ENCODE peak calls at places on chromosomes 3 and 15, in nine cellular contexts. One of them, this sample, is unnamed.

GRCh38 chr15:101167791-101168462 is 83.9 kb downstream of the CHSY1 start:
- DNase-seq in choroid plexus epithelial cell: peak
- DNase-seq in T-helper 17 cell: no peak
- DNase-seq in naive thymus-derived CD4-positive, alpha-beta T cell: peak
- DNase-seq in uterus: peak
- DNase-seq in stimulated activated CD4-positive, alpha-beta T cell treated with anti-CD3 and anti-CD28 coated beads, Interleukin-12 subunit alpha, Interleukin-12 subunit beta, amount 100 ng/mL, for 24 hours: peak
- DNase-seq in GM12864: no peak
- DNase-seq in neural crest cell: no peak
- DNase-seq in HuH-7: no peak
- DNase-seq in this sample: no peak

GRCh38 chr15:68479406-68479805 is 47.4 kb upstream of the ITGA11 start:
- DNase-seq in stimulated activated CD4-positive, alpha-beta T cell treated with anti-CD3 and anti-CD28 coated beads, Interleukin-12 subunit alpha, Interleukin-12 subunit beta, amount 100 ng/mL, for 24 hours: no peak
- DNase-seq in HuH-7: no peak
- DNase-seq in naive thymus-derived CD4-positive, alpha-beta T cell: no peak
- DNase-seq in T-helper 17 cell: no peak
- DNase-seq in neural crest cell: no peak
- DNase-seq in GM12864: no peak
- DNase-seq in uterus: peak
- DNase-seq in choroid plexus epithelial cell: peak
- DNase-seq in this sample: no peak

GRCh38 chr3:178669046-178669445 is 132.8 kb downstream of the KCNMB2 start:
- DNase-seq in uterus: no peak
- DNase-seq in GM12864: no peak
- DNase-seq in neural crest cell: no peak
- DNase-seq in choroid plexus epithelial cell: peak
- DNase-seq in naive thymus-derived CD4-positive, alpha-beta T cell: no peak
- DNase-seq in T-helper 17 cell: no peak
- DNase-seq in stimulated activated CD4-positive, alpha-beta T cell treated with anti-CD3 and anti-CD28 coated beads, Interleukin-12 subunit alpha, Interleukin-12 subunit beta, amount 100 ng/mL, for 24 hours: no peak
- DNase-seq in HuH-7: no peak
- DNase-seq in this sample: no peak

GRCh38 chr3:3316523-3316922 is 137.0 kb upstream of the CRBN start:
- DNase-seq in neural crest cell: no peak
- DNase-seq in HuH-7: no peak
- DNase-seq in T-helper 17 cell: no peak
- DNase-seq in stimulated activated CD4-positive, alpha-beta T cell treated with anti-CD3 and anti-CD28 coated beads, Interleukin-12 subunit alpha, Interleukin-12 subunit beta, amount 100 ng/mL, for 24 hours: no peak
- DNase-seq in uterus: no peak
- DNase-seq in GM12864: no peak
- DNase-seq in naive thymus-derived CD4-positive, alpha-beta T cell: no peak
- DNase-seq in choroid plexus epithelial cell: no peak
- DNase-seq in this sample: no peak

GRCh38 chr3:30770387-30770786 is 124.1 kb downstream of the GADL1 start:
- DNase-seq in uterus: peak
- DNase-seq in GM12864: no peak
- DNase-seq in choroid plexus epithelial cell: peak
- DNase-seq in neural crest cell: peak
- DNase-seq in T-helper 17 cell: no peak
- DNase-seq in stimulated activated CD4-positive, alpha-beta T cell treated with anti-CD3 and anti-CD28 coated beads, Interleukin-12 subunit alpha, Interleukin-12 subunit beta, amount 100 ng/mL, for 24 hours: no peak
- DNase-seq in naive thymus-derived CD4-positive, alpha-beta T cell: no peak
- DNase-seq in HuH-7: peak
- DNase-seq in this sample: no peak

GRCh38 chr3:133662256-133662773 is 574 bp upstream of the TOPBP1 start:
- DNase-seq in GM12864: no peak
- DNase-seq in HuH-7: peak
- DNase-seq in uterus: no peak
- DNase-seq in naive thymus-derived CD4-positive, alpha-beta T cell: no peak
- DNase-seq in choroid plexus epithelial cell: peak
- DNase-seq in neural crest cell: no peak
- DNase-seq in T-helper 17 cell: no peak
- DNase-seq in stimulated activated CD4-positive, alpha-beta T cell treated with anti-CD3 and anti-CD28 coated beads, Interleukin-12 subunit alpha, Interleukin-12 subunit beta, amount 100 ng/mL, for 24 hours: no peak
- DNase-seq in this sample: no peak

GRCh38 chr3:11583638-11584046 is 60.1 kb downstream of the VGLL4 start:
- DNase-seq in stimulated activated CD4-positive, alpha-beta T cell treated with anti-CD3 and anti-CD28 coated beads, Interleukin-12 subunit alpha, Interleukin-12 subunit beta, amount 100 ng/mL, for 24 hours: no peak
- DNase-seq in GM12864: no peak
- DNase-seq in uterus: no peak
- DNase-seq in choroid plexus epithelial cell: no peak
- DNase-seq in naive thymus-derived CD4-positive, alpha-beta T cell: no peak
- DNase-seq in neural crest cell: no peak
- DNase-seq in HuH-7: no peak
- DNase-seq in T-helper 17 cell: no peak
- DNase-seq in this sample: no peak

GRCh38 chr15:71785996-71786395 is 24.4 kb upstream of the NR2E3 start:
- DNase-seq in HuH-7: no peak
- DNase-seq in neural crest cell: no peak
- DNase-seq in GM12864: no peak
- DNase-seq in T-helper 17 cell: no peak
- DNase-seq in naive thymus-derived CD4-positive, alpha-beta T cell: no peak
- DNase-seq in choroid plexus epithelial cell: no peak
- DNase-seq in stimulated activated CD4-positive, alpha-beta T cell treated with anti-CD3 and anti-CD28 coated beads, Interleukin-12 subunit alpha, Interleukin-12 subunit beta, amount 100 ng/mL, for 24 hours: no peak
- DNase-seq in uterus: no peak
- DNase-seq in this sample: no peak

GRCh38 chr3:172194702-172195392 is 155.5 kb downstream of the FNDC3B start:
- DNase-seq in GM12864: no peak
- DNase-seq in choroid plexus epithelial cell: peak
- DNase-seq in neural crest cell: no peak
- DNase-seq in stimulated activated CD4-positive, alpha-beta T cell treated with anti-CD3 and anti-CD28 coated beads, Interleukin-12 subunit alpha, Interleukin-12 subunit beta, amount 100 ng/mL, for 24 hours: no peak
- DNase-seq in HuH-7: peak
- DNase-seq in T-helper 17 cell: no peak
- DNase-seq in uterus: no peak
- DNase-seq in naive thymus-derived CD4-positive, alpha-beta T cell: no peak
- DNase-seq in this sample: no peak

This sample was measured in effector CD8-positive, alpha-beta T cell.